ENCODE peak calls at places on chromosomes 5 and 9, in four cellular contexts. M, Y, R and E are unnamed samples.

GRCh38 chr5:52943285-52943684 is 45.9 kb upstream of the ITGA2 start:
- DNase-seq in M (no peak), Y (no peak), R (peak), E (no peak)

GRCh38 chr5:2207109-2207399 is 324.3 kb upstream of the IRX4 start:
- DNase-seq in M (no peak), Y (no peak), R (no peak), E (no peak)

GRCh38 chr5:131628990-131629389 is 6.0 kb downstream of the RAPGEF6 start:
- DNase-seq in M (no peak), Y (no peak), R (no peak), E (no peak)

GRCh38 chr9:90020277-90020871 is 415.6 kb downstream of the GADD45G start:
- DNase-seq in M (no peak), Y (no peak), R (no peak), E (no peak)

GRCh38 chr5:89816038-89816437 is 593.5 kb downstream of the CETN3 start:
- DNase-seq in M (no peak), Y (no peak), R (no peak), E (no peak)

GRCh38 chr5:79020861-79021561 is 35.9 kb upstream of the ARSB start:
- DNase-seq in M (no peak), Y (peak), R (peak), E (peak)

GRCh38 chr9:5111696-5112095 is 73.7 kb downstream of the INSL6 start:
- DNase-seq in M (no peak), Y (no peak), R (no peak), E (no peak)

GRCh38 chr9:107612136-107612535 is 122.6 kb upstream of the KLF4 start:
- DNase-seq in M (no peak), Y (no peak), R (no peak), E (no peak)

GRCh38 chr5:111201705-111202104 is 22.5 kb upstream of the CAMK4 start:
- DNase-seq in M (no peak), Y (no peak), R (no peak), E (no peak)

GRCh38 chr5:175590471-175590881 is 67.4 kb upstream of the HRH2 start:
- DNase-seq in M (no peak), Y (no peak), R (no peak), E (no peak)

GRCh38 chr9:70924380-70924779 is 197.0 kb downstream of the TRPM3 start:
- DNase-seq in M (no peak), Y (no peak), R (no peak), E (no peak)

GRCh38 chr9:20112367-20112766 is 323.5 kb upstream of the SLC24A2 start:
- DNase-seq in M (no peak), Y (no peak), R (no peak), E (no peak)

GRCh38 chr5:7844901-7845300 is 6.0 kb downstream of the CFAP90 start:
- DNase-seq in M (no peak), Y (no peak), R (no peak), E (no peak)

GRCh38 chr5:59061377-59061776 is 478.5 kb downstream of the RAB3C start:
- DNase-seq in M (no peak), Y (no peak), R (peak), E (no peak)

GRCh38 chr9:105144841-105145240 is 99.6 kb upstream of the SLC44A1 start:
- DNase-seq in M (no peak), Y (no peak), R (no peak), E (no peak)

GRCh38 chr5:128782446-128782845 is 182.8 kb upstream of the SLC27A6 start:
- DNase-seq in M (no peak), Y (no peak), R (no peak), E (no peak)

GRCh38 chr5:3331819-3332218 is 263.8 kb upstream of the IRX1 start:
- DNase-seq in M (no peak), Y (no peak), R (no peak), E (no peak)

GRCh38 chr9:108622467-108622866 is 233.3 kb downstream of the ACTL7B start:
- DNase-seq in M (no peak), Y (no peak), R (no peak), E (no peak)

GRCh38 chr9:18490591-18491370 is 16.8 kb downstream of the ADAMTSL1 start:
- DNase-seq in M (no peak), Y (no peak), R (no peak), E (no peak)

GRCh38 chr5:140245354-140245753 is 57.5 kb downstream of the PFDN1 start:
- DNase-seq in M (no peak), Y (no peak), R (no peak), E (no peak)

GRCh38 chr9:105697871-105698270 is 3.5 kb downstream of the TMEM38B start:
- DNase-seq in M (no peak), Y (no peak), R (no peak), E (no peak)

GRCh38 chr9:101419863-101420262 is 15.7 kb downstream of the ALDOB start:
- DNase-seq in M (no peak), Y (no peak), R (no peak), E (no peak)

GRCh38 chr5:37774912-37775483 is 64.8 kb downstream of the GDNF start:
- DNase-seq in M (peak), Y (peak), R (peak), E (no peak)

GRCh38 chr9:37061763-37062162 is 27.7 kb upstream of the PAX5 start:
- DNase-seq in M (no peak), Y (no peak), R (peak), E (no peak)

GRCh38 chr5:149795360-149795759 is 65.2 kb downstream of the PPARGC1B start:
- DNase-seq in M (no peak), Y (no peak), R (no peak), E (no peak)

GRCh38 chr5:149838881-149839739 is 105.5 kb downstream of the PDE6A start:
- DNase-seq in M (no peak), Y (no peak), R (no peak), E (no peak)

GRCh38 chr9:95907794-95908193 is 32.3 kb downstream of the ERCC6L2 start:
- DNase-seq in M (no peak), Y (peak), R (no peak), E (no peak)

GRCh38 chr5:1727571-1727970 is 72.1 kb downstream of the MRPL36 start:
- DNase-seq in M (no peak), Y (no peak), R (no peak), E (no peak)

GRCh38 chr9:86866739-86867138 is 80.6 kb downstream of the GAS1 start:
- DNase-seq in M (no peak), Y (no peak), R (no peak), E (no peak)

GRCh38 chr9:129202613-129203555 is 24.8 kb upstream of the IER5L start:
- DNase-seq in M (no peak), Y (peak), R (peak), E (peak)

GRCh38 chr5:169627551-169627950 is 9.5 kb upstream of the DOCK2 start:
- DNase-seq in M (no peak), Y (no peak), R (no peak), E (no peak)

GRCh38 chr5:93717162-93717561 is 24.2 kb downstream of the POU5F2 start:
- DNase-seq in M (no peak), Y (no peak), R (peak), E (no peak)

GRCh38 chr9:96217756-96218693 is 84.0 kb downstream of the HSD17B3 start:
- DNase-seq in M (no peak), Y (peak), R (peak), E (peak)

DNA sequence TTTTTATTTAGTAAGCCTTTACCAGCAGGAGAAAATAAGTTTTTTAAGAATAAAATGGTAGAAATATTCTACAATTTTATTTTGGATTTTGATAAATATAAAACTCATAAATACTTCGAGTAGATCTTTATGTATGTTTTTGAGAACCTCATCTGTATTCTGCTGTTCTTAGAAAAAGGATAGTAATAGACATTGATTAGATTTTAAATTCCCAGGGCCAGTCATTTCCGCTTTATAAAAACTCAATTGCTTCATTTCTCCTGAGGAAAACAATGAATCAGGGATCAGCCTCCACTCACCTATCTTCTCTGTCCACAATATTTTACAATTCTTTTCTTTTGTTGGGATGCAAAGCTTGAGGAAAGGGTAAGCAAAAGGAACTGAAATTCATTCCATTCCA is 1983.5 kb upstream of the C9orf72 start:
- DNase-seq in M (no peak), Y (no peak), R (no peak), E (no peak)
- TF ChIP-seq HDAC6 in M (no peak), Y (no peak), R (no peak), E (no peak)

DNA sequence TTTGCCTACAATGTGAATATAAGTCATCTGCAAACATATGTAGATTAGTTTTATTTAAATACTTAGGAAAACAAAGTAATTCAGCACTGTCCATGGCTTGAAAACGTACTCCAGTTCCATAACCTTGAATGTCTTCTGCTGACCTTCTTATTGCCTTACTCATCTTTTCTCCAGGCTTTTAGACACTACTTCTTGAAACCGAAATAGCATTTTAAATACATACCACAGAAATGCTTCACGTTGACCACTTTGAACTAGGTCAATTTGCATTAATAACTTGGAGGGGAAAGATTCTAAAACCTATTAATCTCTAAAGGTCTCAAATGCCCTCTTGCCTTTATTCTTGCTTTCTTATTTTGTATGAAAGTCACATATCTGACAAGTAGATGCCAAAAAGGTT is 995.4 kb upstream of the ACO1 start:
- DNase-seq in M (no peak), Y (no peak), R (no peak), E (no peak)
- TF ChIP-seq YY1 in M (no peak), Y (no peak), R (no peak), E (no peak)

DNA sequence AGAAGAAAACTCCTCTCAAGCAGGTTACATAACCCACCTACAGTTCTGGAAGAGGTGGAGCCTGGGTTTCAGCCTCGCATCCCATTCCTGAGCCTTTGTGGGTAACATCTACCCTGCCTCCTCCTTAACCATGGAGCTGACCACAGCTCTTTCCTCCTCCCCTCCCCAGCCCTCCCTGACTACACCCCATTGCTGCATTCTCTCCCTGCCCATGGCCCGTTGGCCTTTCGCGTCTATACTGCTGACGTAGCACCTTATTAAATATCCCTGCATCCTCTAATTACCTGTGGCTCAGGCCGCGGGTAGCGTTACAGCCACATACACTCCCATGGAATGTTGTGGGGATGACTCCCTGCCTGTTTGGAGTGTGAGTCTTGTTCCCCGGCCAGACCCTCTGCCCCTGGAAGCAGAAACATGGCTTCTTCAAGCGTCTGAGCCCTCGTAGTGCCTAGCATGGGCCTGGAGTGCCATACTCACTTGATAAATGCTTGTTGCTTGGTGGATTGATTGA is 72.8 kb downstream of the WWC1 start:
- DNase-seq in M (no peak), Y (no peak), R (no peak), E (no peak)
- TF ChIP-seq HDAC6 in M (no peak), Y (no peak), R (no peak), E (no peak)

DNA sequence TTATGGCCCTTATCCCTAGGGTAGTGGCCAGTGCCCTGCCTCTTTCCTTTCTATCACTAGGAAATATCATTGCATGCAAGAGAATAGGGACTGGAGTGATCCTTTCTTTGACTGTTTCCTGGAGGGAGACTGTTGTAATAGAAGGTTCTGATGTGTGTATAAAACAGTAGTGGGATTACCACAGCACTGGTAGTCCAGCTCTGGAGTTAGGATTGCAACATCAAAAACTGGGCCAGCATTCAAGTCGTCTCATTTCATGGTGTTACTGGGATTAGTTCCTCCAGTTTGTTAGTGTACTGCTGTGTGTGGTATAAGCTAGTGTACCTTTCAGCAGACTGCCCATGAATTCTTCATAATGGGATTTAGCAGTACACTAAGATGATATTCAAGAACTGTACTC is 45.8 kb downstream of the KIAA1958 start:
- DNase-seq in M (no peak), Y (no peak), R (no peak), E (no peak)
- TF ChIP-seq YY1 in M (no peak), Y (no peak), R (no peak), E (no peak)

GRCh38 chr5:133638436-133638835 is 26.1 kb upstream of the FSTL4 start:
- DNase-seq in M (no peak), Y (no peak), R (no peak), E (no peak)
- TF ChIP-seq HDAC6 in M (no peak), Y (no peak), R (no peak), E (no peak)

DNA sequence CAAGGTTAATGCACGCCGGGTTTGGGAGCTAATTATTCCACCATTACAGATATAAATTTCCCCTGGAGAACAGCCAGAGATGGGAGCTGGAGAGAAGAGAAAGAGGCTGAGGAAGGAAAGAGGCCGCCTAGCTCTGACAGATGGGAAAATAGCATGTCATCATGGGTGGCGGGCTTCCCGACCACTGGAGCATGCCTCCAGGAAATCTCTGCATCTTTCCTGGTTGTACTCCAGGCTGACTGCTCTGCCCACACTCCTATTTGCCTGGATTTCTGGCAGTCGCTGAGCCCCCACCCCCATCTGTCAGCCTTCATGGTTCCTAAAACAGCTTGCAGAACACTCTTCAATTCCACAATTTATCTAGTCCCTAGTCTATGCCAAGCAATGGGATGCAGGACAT is 14.3 kb upstream of the GABRP start:
- DNase-seq in M (no peak), Y (no peak), R (no peak), E (no peak)
- TF ChIP-seq YY1 in M (no peak), Y (no peak), R (no peak), E (no peak)